ENCODE peak calls at places on chromosomes 6 and 20, in seven cellular contexts. E is GM20000, M is fibroblast of mammary gland, K is choroid plexus epithelial cell, Z is Calu3, V is pancreas, P is transverse colon. S is an unnamed sample.

GRCh38 chr20:38109657-38110524 is 55.2 kb downstream of the TGM2 start:
- DNase-seq in Z (peak), K (peak), P (peak), V (no peak), E (no peak), M (peak), S (peak)

GRCh38 chr6:2378891-2379652 is 133.7 kb upstream of the GMDS start:
- DNase-seq in P (no peak), V (no peak), K (peak), M (peak), E (no peak), Z (no peak), S (no peak)

GRCh38 chr20:53915459-53916172 is 154.8 kb downstream of the BCAS1 start:
- DNase-seq in P (peak), K (peak), V (peak), M (peak), E (peak), Z (peak), S (peak)

GRCh38 chr6:6749791-6750434 is 161.4 kb downstream of the LY86 start:
- DNase-seq in Z (peak), K (peak), M (peak), E (no peak), P (peak), V (no peak), S (peak)

GRCh38 chr6:44219053-44219814 is 2.5 kb downstream of the MYMX start:
- DNase-seq in M (peak), E (peak), Z (peak), P (peak), K (peak), V (peak), S (no peak)

GRCh38 chr20:21101453-21102251 is 4.5 kb downstream of the LINC00237 start:
- DNase-seq in E (peak), M (no peak), K (no peak), V (peak), Z (no peak), P (no peak), S (no peak)

GRCh38 chr6:109429496-109429895 is 10.9 kb downstream of the PPIL6 start:
- DNase-seq in M (no peak), K (no peak), Z (no peak), P (no peak), V (no peak), E (no peak), S (no peak)

GRCh38 chr6:49530141-49530775 is 20.2 kb upstream of the C6orf141 start:
- DNase-seq in M (no peak), Z (no peak), P (no peak), K (no peak), E (no peak), V (no peak), S (no peak)

GRCh38 chr6:7236312-7237209 is 76.4 kb downstream of the SSR1 start:
- DNase-seq in Z (peak), E (peak), K (no peak), P (peak), M (peak), V (no peak), S (no peak)

GRCh38 chr6:107793193-107793592 is 30.9 kb downstream of the SCML4 start:
- DNase-seq in V (no peak), P (no peak), K (no peak), Z (no peak), E (no peak), M (no peak), S (no peak)

GRCh38 chr6:136672144-136672543 is 120.1 kb downstream of the MAP3K5 start:
- DNase-seq in E (no peak), M (no peak), P (no peak), K (no peak), Z (no peak), V (no peak), S (no peak)

GRCh38 chr6:24844903-24845302 is 46.2 kb upstream of the ARMH2 start:
- DNase-seq in P (no peak), Z (no peak), V (no peak), M (no peak), E (peak), K (no peak), S (no peak)

GRCh38 chr20:42949865-42950264 is 239.8 kb downstream of the PTPRT start:
- DNase-seq in E (no peak), V (no peak), P (no peak), M (no peak), Z (peak), K (no peak), S (no peak)

GRCh38 chr6:12137480-12137879 is 125.4 kb downstream of the HIVEP1 start:
- DNase-seq in M (peak), E (no peak), K (peak), Z (no peak), P (peak), V (no peak), S (peak)

GRCh38 chr6:165737396-165737795 is 74.4 kb upstream of the PDE10A start:
- DNase-seq in M (no peak), K (no peak), Z (no peak), P (no peak), V (no peak), E (no peak), S (no peak)

GRCh38 chr6:16276991-16277981 is 38.9 kb downstream of the GMPR start:
- DNase-seq in M (peak), K (peak), P (peak), V (no peak), Z (peak), E (no peak), S (peak)

GRCh38 chr20:22861231-22861980 is 173.7 kb upstream of the SSTR4 start:
- DNase-seq in V (no peak), K (peak), Z (no peak), P (no peak), M (peak), E (no peak), S (no peak)

GRCh38 chr6:51571168-51571567 is 516.2 kb downstream of the PKHD1 start:
- DNase-seq in M (no peak), P (no peak), E (no peak), V (no peak), Z (no peak), K (no peak), S (no peak)

GRCh38 chr6:106119526-106119925 is 33.4 kb downstream of the PRDM1 start:
- DNase-seq in P (peak), E (no peak), M (no peak), K (no peak), Z (peak), V (no peak), S (no peak)

GRCh38 chr20:48474022-48474421 is 353.8 kb downstream of the PREX1 start:
- DNase-seq in K (no peak), P (no peak), M (no peak), Z (no peak), V (no peak), E (no peak), S (no peak)

GRCh38 chr20:845967-846893 is 12.7 kb downstream of the FAM110A start:
- DNase-seq in M (no peak), E (no peak), P (no peak), K (no peak), Z (no peak), V (no peak), S (no peak)

GRCh38 chr6:100267721-100268123 is 197.0 kb downstream of the SIM1 start:
- DNase-seq in E (no peak), K (peak), P (no peak), V (no peak), Z (no peak), M (peak), S (no peak)

GRCh38 chr6:46380152-46380807 is 111.0 kb downstream of the RCAN2 start:
- DNase-seq in Z (no peak), P (no peak), V (no peak), K (no peak), M (no peak), E (no peak), S (no peak)

GRCh38 chr6:108562503-108562993 is 1.8 kb downstream of the FOXO3 start:
- DNase-seq in K (peak), Z (peak), M (peak), V (peak), P (peak), E (no peak), S (no peak)

GRCh38 chr6:80341330-80341729 is 234.9 kb downstream of the BCKDHB start:
- DNase-seq in M (peak), P (no peak), K (peak), Z (no peak), E (no peak), V (no peak), S (no peak)

GRCh38 chr6:17740559-17741220 is 34.0 kb upstream of the NUP153 start:
- DNase-seq in M (no peak), K (no peak), V (no peak), P (no peak), E (no peak), Z (no peak), S (no peak)

GRCh38 chr6:46419576-46420002 is 71.7 kb downstream of the RCAN2 start:
- DNase-seq in Z (peak), M (peak), K (peak), P (peak), V (no peak), E (peak), S (peak)

GRCh38 chr20:50248104-50248631 is 57.5 kb downstream of the CEBPB start:
- DNase-seq in V (no peak), K (peak), P (no peak), E (no peak), M (peak), Z (peak), S (peak)

GRCh38 chr6:33908025-33908424 is 104.2 kb upstream of the MLN start:
- DNase-seq in V (no peak), E (no peak), P (no peak), M (no peak), K (no peak), Z (no peak), S (no peak)

GRCh38 chr20:47360489-47361267 is 4.2 kb upstream of the ZMYND8 start:
- DNase-seq in Z (peak), V (peak), P (peak), E (peak), K (peak), M (peak), S (peak)

GRCh38 chr20:24438331-24438730 is 31.1 kb upstream of the SYNDIG1 start:
- DNase-seq in E (no peak), M (no peak), K (no peak), V (no peak), P (no peak), Z (no peak), S (no peak)

GRCh38 chr20:3068075-3068474 is 3.3 kb upstream of the OXT start:
- DNase-seq in Z (no peak), E (peak), P (no peak), K (no peak), V (no peak), M (no peak), S (no peak)

GRCh38 chr20:47857142-47857993 is 72.1 kb upstream of the SULF2 start:
- DNase-seq in K (no peak), M (peak), P (no peak), E (peak), Z (no peak), V (no peak), S (no peak)

GRCh38 chr20:38961530-38962043 is 557 bp upstream of the DHX35 start:
- DNase-seq in V (no peak), M (no peak), K (no peak), E (no peak), Z (peak), P (no peak), S (no peak)

GRCh38 chr6:8194499-8194898 is 92.2 kb upstream of the EEF1E1 start:
- DNase-seq in P (no peak), K (peak), Z (no peak), V (no peak), E (no peak), M (no peak), S (no peak)

GRCh38 chr20:17140894-17141293 is 85.9 kb upstream of the PCSK2 start:
- DNase-seq in P (no peak), M (no peak), Z (no peak), V (no peak), K (no peak), E (no peak), S (no peak)

GRCh38 chr6:54892831-54893230 is 46.3 kb downstream of the FAM83B start:
- DNase-seq in P (no peak), K (peak), M (peak), E (no peak), V (no peak), Z (no peak), S (no peak)

DNA sequence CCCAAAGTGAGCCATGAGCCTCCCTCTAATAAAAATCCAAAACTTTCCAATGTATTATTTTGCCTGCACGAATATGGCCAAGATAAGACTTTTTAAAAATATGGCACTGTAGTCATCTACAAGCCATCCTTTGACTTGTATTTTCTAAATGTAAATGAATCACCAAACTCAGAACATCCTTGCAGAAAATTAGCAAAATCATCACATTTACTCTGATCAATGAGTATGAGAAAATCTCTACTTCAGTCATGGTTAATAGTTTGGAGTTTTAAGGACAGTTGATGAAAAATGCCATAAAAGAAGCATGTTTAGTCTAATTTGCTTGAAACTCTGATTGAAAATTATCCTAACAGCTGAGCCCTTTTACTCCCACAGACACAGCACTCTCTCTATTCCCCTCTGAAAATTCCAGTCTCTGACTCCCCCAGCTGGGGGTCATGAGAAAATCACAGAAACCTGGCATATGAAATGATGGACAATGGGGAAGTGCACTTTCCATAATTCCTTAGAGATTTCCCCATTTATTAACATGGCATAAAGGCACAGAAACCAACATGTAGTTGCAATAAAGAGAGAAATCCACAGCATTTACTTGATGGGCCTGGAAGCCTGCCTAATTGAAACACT is 214.1 kb downstream of the WDR27 start:
- DNase-seq in E (no peak), P (no peak), Z (peak), V (no peak), K (peak), M (peak), S (no peak)
- TF ChIP-seq CTCF in E (no peak), P (no peak), Z (no peak), V (no peak), K (peak), M (peak), S (peak)

DNA sequence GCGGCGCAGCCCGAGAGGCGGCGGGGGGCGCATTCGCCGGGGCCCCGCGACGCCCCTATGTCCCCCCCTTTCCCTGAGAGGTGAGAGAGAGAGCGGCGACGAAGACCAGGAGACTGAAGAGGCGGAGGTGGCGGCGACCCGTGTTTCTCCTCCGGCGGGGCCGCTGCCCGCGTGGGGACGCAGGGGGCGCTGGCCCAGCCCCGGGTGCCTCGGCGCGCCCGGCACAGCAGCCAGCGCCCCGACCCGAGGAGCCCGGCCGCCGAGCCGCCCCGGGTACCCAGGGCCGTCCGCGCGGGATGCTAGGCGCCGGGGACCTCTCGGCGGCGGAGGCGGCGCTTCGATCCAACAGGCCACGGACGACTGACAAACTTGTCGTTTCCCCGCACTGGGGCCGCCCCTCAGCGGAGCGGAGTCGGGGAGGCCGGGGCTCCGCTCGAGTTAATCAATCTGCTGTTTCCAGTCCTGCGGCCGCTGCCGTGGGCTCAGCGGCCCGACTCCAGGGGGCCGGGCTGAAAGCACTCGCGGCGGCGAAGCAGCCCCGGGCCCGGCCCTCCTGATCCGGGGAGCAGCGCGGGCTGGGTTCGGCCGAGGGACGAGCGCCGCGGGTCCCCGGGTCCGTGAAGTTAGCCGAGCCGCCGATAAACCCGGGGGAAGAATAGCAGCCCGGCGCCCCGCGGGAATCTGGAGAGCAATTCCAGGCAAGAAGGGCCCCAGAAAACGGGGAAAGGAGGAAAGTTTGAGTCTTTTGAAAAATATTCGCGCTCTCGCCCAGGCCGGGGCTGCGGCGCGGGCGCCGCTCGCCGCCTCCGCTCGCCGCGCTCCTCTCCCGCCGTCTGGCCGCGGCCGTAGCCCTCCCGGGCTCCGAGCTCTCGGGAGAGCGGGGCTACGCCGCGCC is 595 bp downstream of the MDGA1 start:
- DNase-seq in P (no peak), M (no peak), E (peak), Z (peak), V (no peak), K (peak), S (no peak)
- TF ChIP-seq CTCF in P (no peak), M (no peak), E (no peak), Z (peak), V (no peak), K (no peak), S (no peak)

GRCh38 chr20:51563141-51563596 is 20.6 kb upstream of the NFATC2 start:
- DNase-seq in K (peak), Z (no peak), E (no peak), V (peak), P (peak), M (no peak), S (no peak)

GRCh38 chr20:51562027-51562333 is 19.5 kb upstream of the NFATC2 start:
- DNase-seq in K (peak), V (no peak), P (no peak), M (no peak), Z (no peak), E (no peak), S (no peak)

GRCh38 chr20:51562334-51563140 is 20.0 kb upstream of the NFATC2 start:
- DNase-seq in K (peak), Z (peak), M (peak), E (peak), V (peak), P (peak), S (peak)

GRCh38 chr20:51565298-51565697 is 22.8 kb upstream of the NFATC2 start:
- DNase-seq in M (no peak), E (no peak), K (no peak), V (no peak), Z (no peak), P (no peak), S (no peak)

GRCh38 chr20:51563597-51564332 is 21.2 kb upstream of the NFATC2 start:
- DNase-seq in K (peak), P (peak), Z (peak), E (no peak), V (no peak), M (peak), S (peak)
- TF ChIP-seq CTCF in K (no peak), P (no peak), Z (no peak), E (no peak), V (no peak), M (peak), S (no peak)

DNA sequence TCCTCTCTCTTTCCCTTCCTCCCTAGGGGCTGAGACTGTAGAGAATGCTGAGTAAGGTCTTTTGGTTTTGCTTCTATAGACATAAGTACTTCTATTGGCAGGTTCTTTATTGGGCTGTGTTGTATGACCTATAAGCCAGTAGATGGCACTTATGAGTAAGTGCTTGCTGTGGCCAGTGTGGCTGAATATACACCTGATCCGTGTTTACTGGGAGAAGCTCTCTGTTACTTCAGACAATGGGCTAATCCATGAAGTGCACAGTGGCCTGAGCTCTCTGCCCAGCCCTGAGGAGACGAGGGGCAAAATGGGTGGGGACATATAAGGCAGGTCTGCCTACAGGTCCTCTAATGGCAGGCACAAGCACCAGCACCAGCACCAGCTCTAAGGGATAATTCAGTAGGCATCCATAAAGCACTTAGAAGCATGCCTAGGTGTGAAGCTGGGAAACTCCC is 610.3 kb downstream of the RNF144B start:
- DNase-seq in M (peak), Z (no peak), P (no peak), K (peak), V (no peak), E (peak), S (peak)
- TF ChIP-seq CTCF in M (peak), Z (peak), P (peak), K (peak), V (peak), E (peak), S (peak)

DNA sequence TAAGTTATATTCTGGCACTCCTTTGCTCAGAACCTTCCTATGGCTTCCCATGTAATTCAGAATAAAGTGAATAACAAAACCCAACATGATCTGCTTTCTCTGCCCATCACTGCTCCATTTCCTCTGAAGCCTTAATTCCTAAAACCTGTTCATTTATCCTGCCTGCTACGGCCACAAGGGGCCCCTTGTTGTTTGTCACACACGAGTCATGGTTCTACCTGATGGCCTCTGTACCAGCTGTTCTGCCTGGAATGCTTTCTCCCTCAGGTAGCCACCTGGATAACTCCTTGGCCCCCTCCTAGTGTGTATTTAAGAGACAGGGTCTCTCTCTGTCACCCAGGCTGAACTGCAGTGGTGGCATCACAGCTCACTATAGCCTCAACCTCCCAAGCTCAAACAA is 26.8 kb downstream of the ERGIC3 start:
- DNase-seq in P (peak), V (no peak), Z (peak), E (no peak), M (no peak), K (no peak), S (no peak)
- TF ChIP-seq CTCF in P (peak), V (no peak), Z (peak), E (no peak), M (peak), K (peak), S (peak)

DNA sequence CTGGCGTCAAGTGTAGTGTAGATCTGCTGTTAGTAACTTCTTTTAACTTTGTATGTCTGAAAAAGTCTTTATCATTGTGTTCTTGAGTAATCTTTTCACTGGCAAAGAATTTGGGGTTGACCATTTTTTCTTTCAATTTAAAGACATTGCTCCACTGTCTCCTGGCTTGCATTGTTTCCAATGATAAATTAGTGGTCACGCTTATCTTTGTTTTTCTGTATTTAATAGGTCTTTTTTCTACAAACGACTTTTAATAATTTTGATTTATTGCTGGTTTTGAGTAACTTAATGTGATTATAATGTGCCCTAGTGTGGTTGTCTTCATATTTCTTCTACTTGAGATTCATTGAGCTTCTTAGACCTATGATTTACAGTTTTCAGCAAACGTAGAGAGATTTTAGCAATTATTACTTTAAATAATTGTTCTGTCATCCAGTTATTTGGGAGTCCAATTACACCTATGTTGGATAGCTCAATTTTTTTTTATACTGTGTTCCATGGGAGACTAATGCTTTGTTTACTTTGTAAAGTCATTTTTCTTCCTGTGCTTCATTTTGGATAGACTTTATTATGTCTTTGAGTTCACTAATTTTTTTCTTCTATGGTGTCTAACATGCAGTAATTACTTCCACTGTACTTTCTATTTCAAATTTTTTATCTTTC is 38.3 kb upstream of the HEY2 start:
- DNase-seq in P (no peak), Z (no peak), V (no peak), K (no peak), M (no peak), E (no peak), S (no peak)
- TF ChIP-seq CTCF in P (no peak), Z (no peak), V (no peak), K (no peak), M (no peak), E (no peak), S (no peak)